ENCODE peak calls at places on chromosomes 4 and X, in four cellular contexts. Z, P, R and M are unnamed samples.

GRCh38 chr4:95505149-95505548 is 43.6 kb downstream of the UNC5C start:
- DNase-seq in Z (no peak), P (no peak), R (no peak), M (no peak)

GRCh38 chr4:153497091-153497531 is 31.0 kb downstream of the TMEM131L start:
- DNase-seq in Z (no peak), P (no peak), R (no peak), M (no peak)

GRCh38 chrX:153817291-153817690 is 13.1 kb downstream of the PDZD4 start:
- DNase-seq in Z (no peak), P (no peak), R (no peak), M (no peak)

GRCh38 chr4:5751918-5752802 is 41.2 kb downstream of the EVC start:
- DNase-seq in Z (no peak), P (no peak), R (no peak), M (no peak)

GRCh38 chrX:106168107-106168506 is at the start of gene PWWP3B:
- DNase-seq in Z (no peak), P (no peak), R (no peak), M (no peak)

GRCh38 chr4:57199267-57199666 is 89.1 kb upstream of the IGFBP7 start:
- DNase-seq in Z (no peak), P (no peak), R (no peak), M (no peak)

GRCh38 chrX:78945186-78945912 is at the start of gene P2RY10:
- DNase-seq in Z (no peak), P (no peak), R (no peak), M (no peak)

GRCh38 chr4:55347610-55348228 is 1.7 kb downstream of the SRD5A3 start:
- DNase-seq in Z (no peak), P (no peak), R (no peak), M (no peak)

GRCh38 chr4:175427751-175428150 is 384.3 kb downstream of the GPM6A start:
- DNase-seq in Z (no peak), P (no peak), R (no peak), M (no peak)

GRCh38 chr4:174284181-174284886 is 623 bp downstream of the CEP44 start:
- DNase-seq in Z (peak), P (no peak), R (no peak), M (no peak)

GRCh38 chrX:136497556-136498048 is at the start of gene HTATSF1:
- DNase-seq in Z (no peak), P (peak), R (peak), M (no peak)